ENCODE peak calls at places on chromosomes 12 and 14, in six cellular contexts. One of them, this sample, is unnamed.

GRCh38 chr12:124231980-124232653 is 62.8 kb upstream of the RFLNA start:
- DNase-seq in H1: no peak
- DNase-seq in mesendoderm: no peak
- DNase-seq in mesenchymal stem cell: no peak
- DNase-seq in IMR-90: no peak
- DNase-seq in H9: no peak
- DNase-seq in this sample: no peak

GRCh38 chr12:71250186-71250585 is 92.4 kb upstream of the TSPAN8 start:
- DNase-seq in mesenchymal stem cell: no peak
- DNase-seq in H9: no peak
- DNase-seq in IMR-90: no peak
- DNase-seq in mesendoderm: no peak
- DNase-seq in H1: no peak
- DNase-seq in this sample: no peak

GRCh38 chr14:35416108-35416750 is 11.7 kb upstream of the NFKBIA start:
- DNase-seq in mesenchymal stem cell: peak; percentile 33
- DNase-seq in H9: no peak
- DNase-seq in H1: no peak
- DNase-seq in IMR-90: no peak
- DNase-seq in mesendoderm: no peak
- DNase-seq in this sample: no peak

GRCh38 chr14:92646952-92647461 is 101.4 kb downstream of the LGMN start:
- DNase-seq in H9: no peak
- DNase-seq in mesenchymal stem cell: peak; percentile 82
- DNase-seq in mesendoderm: no peak
- DNase-seq in IMR-90: peak; percentile 94
- DNase-seq in H1: no peak
- DNase-seq in this sample: no peak

GRCh38 chr12:58847876-58848600 is 72.3 kb downstream of the LRIG3 start:
- DNase-seq in IMR-90: no peak
- DNase-seq in mesenchymal stem cell: no peak
- DNase-seq in H9: no peak
- DNase-seq in H1: no peak
- DNase-seq in mesendoderm: peak; percentile 33
- DNase-seq in this sample: no peak

GRCh38 chr12:57157588-57158173 is 10.3 kb upstream of the LRP1-AS start:
- DNase-seq in IMR-90: no peak
- DNase-seq in H9: no peak
- DNase-seq in H1: no peak
- DNase-seq in mesenchymal stem cell: no peak
- DNase-seq in mesendoderm: no peak
- DNase-seq in this sample: no peak

GRCh38 chr12:116587270-116587669 is 28.1 kb downstream of the MAP1LC3B2 start:
- DNase-seq in H1: no peak
- DNase-seq in mesenchymal stem cell: no peak
- DNase-seq in H9: no peak
- DNase-seq in IMR-90: no peak
- DNase-seq in mesendoderm: no peak
- DNase-seq in this sample: no peak

GRCh38 chr12:25089738-25090137 is 105.2 kb downstream of the DNAI7 start:
- DNase-seq in H1: no peak
- DNase-seq in mesenchymal stem cell: no peak
- DNase-seq in mesendoderm: no peak
- DNase-seq in H9: no peak
- DNase-seq in IMR-90: no peak
- DNase-seq in this sample: no peak

DNA sequence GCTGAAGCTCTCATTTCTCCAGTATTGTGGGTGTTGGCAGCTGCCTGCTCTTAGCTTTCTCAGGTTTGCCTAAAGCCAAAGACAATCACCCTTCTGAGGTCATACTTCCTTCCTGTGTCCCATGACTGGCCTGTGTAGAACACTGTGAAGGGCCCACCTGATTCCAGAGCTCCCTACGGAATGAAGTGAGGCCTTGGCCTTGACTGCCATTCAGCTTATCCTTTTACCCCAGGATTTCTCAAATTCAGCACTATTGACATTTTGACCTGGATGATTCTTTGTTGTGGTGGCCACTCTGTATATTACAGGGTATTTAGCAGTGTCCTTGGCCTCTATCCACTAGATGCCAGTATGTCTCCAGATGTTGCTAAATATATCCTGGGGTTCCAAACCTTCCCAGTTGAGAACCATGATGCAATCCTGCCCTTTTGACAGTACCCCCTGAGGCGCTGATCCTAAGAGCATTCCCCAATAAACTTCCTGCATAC is 112.3 kb upstream of the KRR1 start:
- DNase-seq in H1: no peak
- DNase-seq in H9: peak; percentile 46
- DNase-seq in mesenchymal stem cell: peak; percentile 78
- DNase-seq in IMR-90: peak; percentile 33
- DNase-seq in mesendoderm: peak; percentile 94
- DNase-seq in this sample: no peak
- H2BK120ac ChIP-seq in H1: peak overlapping the region; percentile 16
- H2BK120ac ChIP-seq in H9: no peak overlapping the region
- H2BK120ac ChIP-seq in mesenchymal stem cell: no peak overlapping the region
- H2BK120ac ChIP-seq in IMR-90: peak overlapping the region; percentile 88
- H2BK120ac ChIP-seq in mesendoderm: no peak overlapping the region
- H2BK120ac ChIP-seq in this sample: no peak overlapping the region

GRCh38 chr12:75481774-75482173 is 1.2 kb downstream of the GLIPR1 start:
- DNase-seq in mesendoderm: no peak
- DNase-seq in H1: no peak
- DNase-seq in IMR-90: peak; percentile 79
- DNase-seq in H9: no peak
- DNase-seq in mesenchymal stem cell: peak; percentile 60
- DNase-seq in this sample: no peak

GRCh38 chr12:75479963-75480461 is 543 bp upstream of the GLIPR1 start:
- DNase-seq in H1: no peak
- DNase-seq in H9: no peak
- DNase-seq in IMR-90: peak; percentile 81
- DNase-seq in mesenchymal stem cell: no peak
- DNase-seq in mesendoderm: no peak
- DNase-seq in this sample: no peak

GRCh38 chr12:75478395-75478794 is 2.2 kb upstream of the GLIPR1 start:
- DNase-seq in H1: no peak
- DNase-seq in mesenchymal stem cell: peak; percentile 46
- DNase-seq in H9: no peak
- DNase-seq in IMR-90: peak; percentile 78
- DNase-seq in mesendoderm: no peak
- DNase-seq in this sample: no peak

GRCh38 chr12:75481013-75481705 is 604 bp downstream of the GLIPR1 start:
- DNase-seq in H1: no peak
- DNase-seq in H9: no peak
- DNase-seq in mesenchymal stem cell: peak; percentile 43
- DNase-seq in mesendoderm: no peak
- DNase-seq in IMR-90: no peak
- DNase-seq in this sample: no peak

GRCh38 chr12:75480469-75480949 is at the start of gene GLIPR1:
- DNase-seq in H9: no peak
- DNase-seq in mesenchymal stem cell: peak; percentile 98
- DNase-seq in mesendoderm: peak; percentile 62
- DNase-seq in H1: no peak
- DNase-seq in IMR-90: peak; percentile 99
- DNase-seq in this sample: no peak
- H2BK120ac ChIP-seq in H9: no peak within 1 kb of the TSS
- H2BK120ac ChIP-seq in mesenchymal stem cell: no peak within 1 kb of the TSS
- H2BK120ac ChIP-seq in mesendoderm: no peak within 1 kb of the TSS
- H2BK120ac ChIP-seq in H1: peak within 1 kb of the TSS; percentile 31
- H2BK120ac ChIP-seq in IMR-90: peak within 1 kb of the TSS; percentile 92
- H2BK120ac ChIP-seq in this sample: no peak within 1 kb of the TSS

DNA sequence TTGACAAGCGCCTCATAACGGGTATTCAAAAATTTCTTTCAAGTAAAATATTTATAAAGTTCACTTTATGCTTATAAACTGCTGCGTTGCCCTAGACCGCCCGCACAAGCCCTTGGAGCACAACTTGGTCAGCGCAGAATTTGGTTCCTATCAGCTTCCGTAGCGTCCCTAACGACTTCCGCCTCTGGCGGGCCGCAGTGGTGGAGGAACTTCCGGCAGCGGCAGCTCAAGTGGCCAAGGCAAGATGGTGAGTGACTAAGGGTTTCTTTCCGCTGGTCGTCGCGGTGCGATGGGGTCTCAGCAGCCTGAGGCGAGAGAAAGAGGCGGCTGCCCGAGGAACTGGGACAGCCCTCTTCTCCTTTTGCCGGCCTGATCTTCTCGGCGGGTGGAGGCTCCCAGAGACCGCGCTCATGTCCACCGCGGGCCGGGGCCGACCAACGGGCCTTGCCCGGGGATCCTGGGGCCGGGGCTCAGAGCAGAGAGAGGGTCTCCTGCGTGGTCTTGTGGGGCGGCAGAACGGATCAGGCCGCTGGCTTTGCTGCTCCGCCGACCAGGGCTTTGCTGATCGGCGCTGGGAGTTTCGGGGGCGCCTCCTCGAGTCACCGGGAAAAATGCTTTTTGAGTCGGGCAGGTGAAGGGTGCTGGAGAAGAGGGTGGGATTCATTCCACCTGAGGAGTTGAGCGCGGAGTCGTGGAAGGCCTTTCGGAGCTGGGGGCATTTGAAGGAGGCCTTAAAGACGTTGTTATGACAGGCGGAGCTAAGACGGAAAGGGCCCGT is at the start of gene PSMC1:
- DNase-seq in mesendoderm: peak; percentile 97
- DNase-seq in mesenchymal stem cell: peak; percentile 96
- DNase-seq in IMR-90: peak; percentile 97
- DNase-seq in H1: peak; percentile 78
- DNase-seq in H9: peak; percentile 90
- DNase-seq in this sample: peak; percentile 69
- H2BK120ac ChIP-seq in mesendoderm: no peak within 1 kb of the TSS
- H2BK120ac ChIP-seq in mesenchymal stem cell: peak within 1 kb of the TSS; percentile 84
- H2BK120ac ChIP-seq in IMR-90: peak within 1 kb of the TSS; percentile 2
- H2BK120ac ChIP-seq in H1: no peak within 1 kb of the TSS
- H2BK120ac ChIP-seq in H9: no peak within 1 kb of the TSS
- H2BK120ac ChIP-seq in this sample: no peak within 1 kb of the TSS

GRCh38 chr14:104470588-104470987 is 109.0 kb upstream of the C14orf180 start:
- DNase-seq in H9: no peak
- DNase-seq in mesenchymal stem cell: no peak
- DNase-seq in H1: peak; percentile 39
- DNase-seq in IMR-90: no peak
- DNase-seq in mesendoderm: no peak
- DNase-seq in this sample: no peak
- H2BK120ac ChIP-seq in H9: no peak overlapping the region
- H2BK120ac ChIP-seq in mesenchymal stem cell: no peak overlapping the region
- H2BK120ac ChIP-seq in H1: no peak overlapping the region
- H2BK120ac ChIP-seq in IMR-90: no peak overlapping the region
- H2BK120ac ChIP-seq in mesendoderm: no peak overlapping the region
- H2BK120ac ChIP-seq in this sample: no peak overlapping the region

DNA sequence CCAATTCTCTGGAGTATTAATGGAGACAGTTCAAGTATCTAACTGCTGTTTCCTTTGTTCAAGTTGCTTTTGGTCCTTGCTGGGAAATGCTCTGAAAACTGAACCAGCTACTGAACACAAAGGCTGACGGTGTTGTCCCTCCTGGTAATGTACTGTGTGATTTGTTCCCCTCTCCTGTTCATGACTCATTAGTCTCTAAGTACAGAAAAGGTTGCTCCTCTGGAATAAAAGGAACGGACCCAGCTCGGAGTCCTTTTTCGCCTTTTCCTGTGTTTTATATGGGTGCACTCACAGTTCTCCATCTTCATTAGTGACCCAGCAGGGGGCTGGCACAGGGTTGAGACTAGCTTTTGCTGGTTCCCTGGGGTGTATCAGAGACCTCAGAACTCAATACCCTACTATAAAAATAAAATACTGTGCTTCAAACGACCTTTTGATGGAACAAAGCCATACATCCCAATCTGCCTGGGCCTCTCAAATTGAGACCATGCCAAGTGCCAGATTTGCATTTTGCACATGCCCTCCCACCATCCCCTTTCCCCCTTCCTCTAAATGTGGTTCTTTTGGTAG is 269.7 kb downstream of the RAD51B start:
- DNase-seq in mesendoderm: no peak
- DNase-seq in H9: no peak
- DNase-seq in mesenchymal stem cell: peak; percentile 54
- DNase-seq in IMR-90: peak; percentile 61
- DNase-seq in H1: no peak
- DNase-seq in this sample: no peak
- H2BK120ac ChIP-seq in mesendoderm: no peak overlapping the region
- H2BK120ac ChIP-seq in H9: no peak overlapping the region
- H2BK120ac ChIP-seq in mesenchymal stem cell: no peak overlapping the region
- H2BK120ac ChIP-seq in IMR-90: peak overlapping the region; percentile 53
- H2BK120ac ChIP-seq in H1: no peak overlapping the region
- H2BK120ac ChIP-seq in this sample: no peak overlapping the region

GRCh38 chr14:23077962-23078361 is 17.0 kb downstream of the ACIN1 start:
- DNase-seq in mesendoderm: no peak
- DNase-seq in H9: no peak
- DNase-seq in IMR-90: no peak
- DNase-seq in mesenchymal stem cell: no peak
- DNase-seq in H1: no peak
- DNase-seq in this sample: no peak
- H2BK120ac ChIP-seq in mesendoderm: peak overlapping the region; percentile 8
- H2BK120ac ChIP-seq in H9: no peak overlapping the region
- H2BK120ac ChIP-seq in IMR-90: peak overlapping the region; percentile 90
- H2BK120ac ChIP-seq in mesenchymal stem cell: no peak overlapping the region
- H2BK120ac ChIP-seq in H1: no peak overlapping the region
- H2BK120ac ChIP-seq in this sample: no peak overlapping the region

DNA sequence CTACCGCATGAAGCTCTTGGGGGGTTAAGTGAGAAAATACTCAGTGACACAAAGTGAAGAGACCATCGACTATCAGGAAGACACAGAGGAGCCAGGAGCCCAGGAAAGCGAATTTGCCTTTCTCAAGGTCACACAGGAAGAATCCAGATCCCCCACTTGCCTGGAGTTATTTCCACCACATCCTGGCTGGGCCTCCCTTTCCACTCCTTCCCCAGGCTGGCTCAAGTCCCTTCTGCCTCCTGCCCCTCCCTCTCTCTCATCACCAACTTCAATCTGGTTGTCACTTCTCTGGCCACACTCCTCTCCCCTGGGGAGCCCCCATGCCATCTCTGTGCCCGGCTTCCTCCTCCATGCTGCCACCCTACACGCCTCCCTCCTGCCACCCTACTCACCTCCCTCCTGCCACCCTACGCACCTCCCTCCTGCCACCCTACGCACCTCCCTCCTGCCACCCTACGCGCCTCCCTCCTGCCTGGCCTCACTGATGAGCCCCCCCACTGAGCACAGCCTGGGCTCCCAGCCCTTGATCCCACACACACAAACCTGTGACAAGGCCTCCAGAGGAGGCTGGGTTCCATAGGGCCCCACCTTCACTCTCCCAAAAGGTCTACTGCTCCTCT is 6.3 kb downstream of the SCNN1A start:
- DNase-seq in mesendoderm: no peak
- DNase-seq in H9: no peak
- DNase-seq in H1: no peak
- DNase-seq in mesenchymal stem cell: no peak
- DNase-seq in IMR-90: no peak
- DNase-seq in this sample: no peak
- H2BK120ac ChIP-seq in mesendoderm: no peak overlapping the region
- H2BK120ac ChIP-seq in H9: no peak overlapping the region
- H2BK120ac ChIP-seq in H1: no peak overlapping the region
- H2BK120ac ChIP-seq in mesenchymal stem cell: peak overlapping the region; percentile 93
- H2BK120ac ChIP-seq in IMR-90: peak overlapping the region; percentile 13
- H2BK120ac ChIP-seq in this sample: no peak overlapping the region

DNA sequence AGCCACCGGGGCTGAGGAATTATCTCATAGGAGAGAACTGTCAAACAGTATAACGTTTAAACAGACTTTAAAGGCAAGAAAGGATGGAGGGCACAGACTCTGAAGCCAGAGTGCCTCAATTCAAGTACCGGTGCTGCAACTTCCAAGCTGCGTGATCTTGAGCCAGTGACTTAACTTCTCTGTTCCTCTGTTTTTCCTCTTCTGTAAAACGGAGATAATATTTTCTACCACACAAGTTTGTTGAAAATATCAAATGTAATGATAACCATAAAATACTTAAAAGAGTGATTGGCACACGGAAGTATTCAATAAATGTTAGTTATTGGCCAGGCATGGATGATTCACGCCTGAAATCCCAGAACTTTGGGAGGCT is 18.2 kb downstream of the BATF start:
- DNase-seq in mesendoderm: no peak
- DNase-seq in mesenchymal stem cell: no peak
- DNase-seq in IMR-90: no peak
- DNase-seq in H1: no peak
- DNase-seq in H9: no peak
- DNase-seq in this sample: no peak
- H2BK120ac ChIP-seq in mesendoderm: no peak overlapping the region
- H2BK120ac ChIP-seq in mesenchymal stem cell: no peak overlapping the region
- H2BK120ac ChIP-seq in IMR-90: no peak overlapping the region
- H2BK120ac ChIP-seq in H1: no peak overlapping the region
- H2BK120ac ChIP-seq in H9: no peak overlapping the region
- H2BK120ac ChIP-seq in this sample: no peak overlapping the region